ENCODE peak calls at places on chromosomes 12 and 14, in five cellular contexts. One of them, this sample, is unnamed.

GRCh38 chr12:54337854-54338650 is 13.1 kb downstream of the COPZ1 start:
- DNase-seq in IMR-90: peak; percentile 63
- DNase-seq in body of pancreas: peak; percentile 22
- DNase-seq in esophagus muscularis mucosa: no peak
- DNase-seq in A549: no peak
- DNase-seq in this sample: no peak

GRCh38 chr12:50103767-50104321 is at the start of gene GPD1:
- DNase-seq in IMR-90: peak; percentile 28
- DNase-seq in body of pancreas: peak; percentile 87
- DNase-seq in esophagus muscularis mucosa: no peak
- DNase-seq in A549: no peak
- DNase-seq in this sample: peak; percentile 61

GRCh38 chr12:24743891-24744793 is 204.8 kb downstream of the BCAT1 start:
- DNase-seq in IMR-90: no peak
- DNase-seq in body of pancreas: no peak
- DNase-seq in esophagus muscularis mucosa: no peak
- DNase-seq in A549: no peak
- DNase-seq in this sample: no peak

GRCh38 chr14:52241102-52241793 is 26.2 kb upstream of the PTGDR start:
- DNase-seq in IMR-90: peak; percentile 89
- DNase-seq in body of pancreas: no peak
- DNase-seq in esophagus muscularis mucosa: no peak
- DNase-seq in A549: no peak
- DNase-seq in this sample: no peak

GRCh38 chr12:125131958-125132357 is 66.7 kb downstream of the AACS start:
- DNase-seq in IMR-90: no peak
- DNase-seq in body of pancreas: no peak
- DNase-seq in esophagus muscularis mucosa: no peak
- DNase-seq in A549: no peak
- DNase-seq in this sample: no peak

GRCh38 chr12:99810718-99811593 is 163.4 kb downstream of the GARIN6 start:
- DNase-seq in IMR-90: peak; percentile 18
- DNase-seq in body of pancreas: peak; percentile 10
- DNase-seq in esophagus muscularis mucosa: no peak
- DNase-seq in A549: peak; percentile 57
- DNase-seq in this sample: no peak

GRCh38 chr14:81452766-81453165 is 52.6 kb upstream of the STON2 start:
- DNase-seq in IMR-90: no peak
- DNase-seq in body of pancreas: no peak
- DNase-seq in esophagus muscularis mucosa: no peak
- DNase-seq in A549: no peak
- DNase-seq in this sample: no peak

GRCh38 chr14:33799705-33800269 is 151.1 kb downstream of the EGLN3 start:
- DNase-seq in IMR-90: no peak
- DNase-seq in body of pancreas: no peak
- DNase-seq in esophagus muscularis mucosa: no peak
- DNase-seq in A549: no peak
- DNase-seq in this sample: peak; percentile 15

GRCh38 chr12:108955225-108955835 is 65.5 kb downstream of the SVOP start:
- DNase-seq in IMR-90: no peak
- DNase-seq in body of pancreas: no peak
- DNase-seq in esophagus muscularis mucosa: no peak
- DNase-seq in A549: peak; percentile 48
- DNase-seq in this sample: peak; percentile 84

GRCh38 chr14:101594511-101595148 is 33.3 kb downstream of the DIO3 start:
- DNase-seq in IMR-90: no peak
- DNase-seq in body of pancreas: no peak
- DNase-seq in esophagus muscularis mucosa: peak; percentile 19
- DNase-seq in A549: no peak
- DNase-seq in this sample: no peak

GRCh38 chr12:40522837-40523236 is 169.4 kb upstream of the CNTN1 start:
- DNase-seq in IMR-90: no peak
- DNase-seq in body of pancreas: no peak
- DNase-seq in esophagus muscularis mucosa: no peak
- DNase-seq in A549: no peak
- DNase-seq in this sample: no peak

GRCh38 chr14:23929822-23930294 is 23.7 kb upstream of the DHRS4 start:
- DNase-seq in IMR-90: peak; percentile 69
- DNase-seq in body of pancreas: peak; percentile 82
- DNase-seq in esophagus muscularis mucosa: peak; percentile 95
- DNase-seq in A549: peak; percentile 68
- DNase-seq in this sample: peak; percentile 78

GRCh38 chr14:68364823-68365222 is 428.0 kb downstream of the ZFP36L1 start:
- DNase-seq in IMR-90: no peak
- DNase-seq in body of pancreas: peak; percentile 32
- DNase-seq in esophagus muscularis mucosa: no peak
- DNase-seq in A549: no peak
- DNase-seq in this sample: no peak

GRCh38 chr14:41570415-41571155 is 36.1 kb upstream of the LRFN5 start:
- DNase-seq in IMR-90: no peak
- DNase-seq in body of pancreas: no peak
- DNase-seq in esophagus muscularis mucosa: no peak
- DNase-seq in A549: no peak
- DNase-seq in this sample: no peak

GRCh38 chr12:15978431-15978950 is 67.4 kb downstream of the DERA start:
- DNase-seq in IMR-90: peak; percentile 60
- DNase-seq in body of pancreas: no peak
- DNase-seq in esophagus muscularis mucosa: no peak
- DNase-seq in A549: no peak
- DNase-seq in this sample: no peak

GRCh38 chr12:77894548-77894947 is 63.9 kb downstream of the NAV3 start:
- DNase-seq in IMR-90: no peak
- DNase-seq in body of pancreas: no peak
- DNase-seq in esophagus muscularis mucosa: no peak
- DNase-seq in A549: no peak
- DNase-seq in this sample: no peak

GRCh38 chr12:12661086-12661485 is 34.9 kb downstream of the GPR19 start:
- DNase-seq in IMR-90: peak; percentile 76
- DNase-seq in body of pancreas: no peak
- DNase-seq in esophagus muscularis mucosa: no peak
- DNase-seq in A549: no peak
- DNase-seq in this sample: no peak

GRCh38 chr14:101963052-101963451 is 1.3 kb upstream of the DYNC1H1 start:
- DNase-seq in IMR-90: no peak
- DNase-seq in body of pancreas: no peak
- DNase-seq in esophagus muscularis mucosa: no peak
- DNase-seq in A549: no peak
- DNase-seq in this sample: no peak

GRCh38 chr12:112333030-112333429 is 49.2 kb downstream of the HECTD4 start:
- DNase-seq in IMR-90: no peak
- DNase-seq in body of pancreas: no peak
- DNase-seq in esophagus muscularis mucosa: no peak
- DNase-seq in A549: no peak
- DNase-seq in this sample: no peak

GRCh38 chr12:109723311-109723791 is 9.7 kb downstream of the FAM222A start:
- DNase-seq in IMR-90: no peak
- DNase-seq in body of pancreas: peak; percentile 78
- DNase-seq in esophagus muscularis mucosa: no peak
- DNase-seq in A549: no peak
- DNase-seq in this sample: peak; percentile 92

GRCh38 chr14:53993920-53994607 is 37.4 kb upstream of the BMP4 start:
- DNase-seq in IMR-90: no peak
- DNase-seq in body of pancreas: no peak
- DNase-seq in esophagus muscularis mucosa: no peak
- DNase-seq in A549: no peak
- DNase-seq in this sample: no peak

GRCh38 chr14:100594625-100594951 is 7.4 kb upstream of the BEGAIN start:
- DNase-seq in IMR-90: no peak
- DNase-seq in body of pancreas: no peak
- DNase-seq in esophagus muscularis mucosa: no peak
- DNase-seq in A549: no peak
- DNase-seq in this sample: no peak

GRCh38 chr12:101616027-101616494 is 21.3 kb downstream of the MYBPC1 start:
- DNase-seq in IMR-90: no peak
- DNase-seq in body of pancreas: peak; percentile 19
- DNase-seq in esophagus muscularis mucosa: no peak
- DNase-seq in A549: no peak
- DNase-seq in this sample: no peak

GRCh38 chr12:130804216-130804615 is 34.8 kb downstream of the STX2 start:
- DNase-seq in IMR-90: peak; percentile 26
- DNase-seq in body of pancreas: no peak
- DNase-seq in esophagus muscularis mucosa: no peak
- DNase-seq in A549: no peak
- DNase-seq in this sample: no peak

GRCh38 chr12:25332143-25332542 is 81.4 kb upstream of the KRAS start:
- DNase-seq in IMR-90: no peak
- DNase-seq in body of pancreas: peak; percentile 34
- DNase-seq in esophagus muscularis mucosa: no peak
- DNase-seq in A549: no peak
- DNase-seq in this sample: no peak

GRCh38 chr14:23864856-23865255 is 88.7 kb upstream of the DHRS4 start:
- DNase-seq in IMR-90: no peak
- DNase-seq in body of pancreas: no peak
- DNase-seq in esophagus muscularis mucosa: no peak
- DNase-seq in A549: no peak
- DNase-seq in this sample: no peak

GRCh38 chr14:31025335-31026075 is at the start of gene AP4S1:
- DNase-seq in IMR-90: no peak
- DNase-seq in body of pancreas: peak; percentile 31
- DNase-seq in esophagus muscularis mucosa: no peak
- DNase-seq in A549: peak; percentile 31
- DNase-seq in this sample: peak; percentile 34

GRCh38 chr14:75563931-75564330 is 14.5 kb upstream of the FLVCR2 start:
- DNase-seq in IMR-90: no peak
- DNase-seq in body of pancreas: no peak
- DNase-seq in esophagus muscularis mucosa: no peak
- DNase-seq in A549: no peak
- DNase-seq in this sample: no peak

GRCh38 chr12:26017484-26018211 is 59.2 kb downstream of the RASSF8 start:
- DNase-seq in IMR-90: peak; percentile 36
- DNase-seq in body of pancreas: no peak
- DNase-seq in esophagus muscularis mucosa: no peak
- DNase-seq in A549: peak; percentile 60
- DNase-seq in this sample: no peak

GRCh38 chr12:71786840-71787239 is 32.2 kb downstream of the RAB21 start:
- DNase-seq in IMR-90: no peak
- DNase-seq in body of pancreas: no peak
- DNase-seq in esophagus muscularis mucosa: no peak
- DNase-seq in A549: no peak
- DNase-seq in this sample: no peak

GRCh38 chr14:102164241-102164641 is 24.5 kb downstream of the WDR20 start:
- DNase-seq in IMR-90: peak; percentile 49
- DNase-seq in body of pancreas: peak; percentile 9
- DNase-seq in esophagus muscularis mucosa: no peak
- DNase-seq in A549: no peak
- DNase-seq in this sample: no peak

GRCh38 chr12:67482751-67483661 is 165.5 kb upstream of the DYRK2 start:
- DNase-seq in IMR-90: peak; percentile 56
- DNase-seq in body of pancreas: peak; percentile 77
- DNase-seq in esophagus muscularis mucosa: no peak
- DNase-seq in A549: no peak
- DNase-seq in this sample: peak; percentile 91
- H3K4me3 ChIP-seq in IMR-90: no peak overlapping the region
- H3K4me3 ChIP-seq in body of pancreas: no peak overlapping the region
- H3K4me3 ChIP-seq in esophagus muscularis mucosa: no peak overlapping the region
- H3K4me3 ChIP-seq in A549: no peak overlapping the region
- H3K4me3 ChIP-seq in this sample: no peak overlapping the region

GRCh38 chr14:32077081-32078029 is at the start of gene ARHGAP5:
- DNase-seq in IMR-90: peak; percentile 14
- DNase-seq in body of pancreas: no peak
- DNase-seq in esophagus muscularis mucosa: peak; percentile 95
- DNase-seq in A549: peak; percentile 39
- DNase-seq in this sample: peak; percentile 46
- TF ChIP-seq POLR2A in IMR-90: no peak
- TF ChIP-seq POLR2A in body of pancreas: peak; percentile 56
- TF ChIP-seq POLR2A in esophagus muscularis mucosa: no peak
- TF ChIP-seq POLR2A in A549: peak; percentile 39
- TF ChIP-seq POLR2A in this sample: no peak

DNA sequence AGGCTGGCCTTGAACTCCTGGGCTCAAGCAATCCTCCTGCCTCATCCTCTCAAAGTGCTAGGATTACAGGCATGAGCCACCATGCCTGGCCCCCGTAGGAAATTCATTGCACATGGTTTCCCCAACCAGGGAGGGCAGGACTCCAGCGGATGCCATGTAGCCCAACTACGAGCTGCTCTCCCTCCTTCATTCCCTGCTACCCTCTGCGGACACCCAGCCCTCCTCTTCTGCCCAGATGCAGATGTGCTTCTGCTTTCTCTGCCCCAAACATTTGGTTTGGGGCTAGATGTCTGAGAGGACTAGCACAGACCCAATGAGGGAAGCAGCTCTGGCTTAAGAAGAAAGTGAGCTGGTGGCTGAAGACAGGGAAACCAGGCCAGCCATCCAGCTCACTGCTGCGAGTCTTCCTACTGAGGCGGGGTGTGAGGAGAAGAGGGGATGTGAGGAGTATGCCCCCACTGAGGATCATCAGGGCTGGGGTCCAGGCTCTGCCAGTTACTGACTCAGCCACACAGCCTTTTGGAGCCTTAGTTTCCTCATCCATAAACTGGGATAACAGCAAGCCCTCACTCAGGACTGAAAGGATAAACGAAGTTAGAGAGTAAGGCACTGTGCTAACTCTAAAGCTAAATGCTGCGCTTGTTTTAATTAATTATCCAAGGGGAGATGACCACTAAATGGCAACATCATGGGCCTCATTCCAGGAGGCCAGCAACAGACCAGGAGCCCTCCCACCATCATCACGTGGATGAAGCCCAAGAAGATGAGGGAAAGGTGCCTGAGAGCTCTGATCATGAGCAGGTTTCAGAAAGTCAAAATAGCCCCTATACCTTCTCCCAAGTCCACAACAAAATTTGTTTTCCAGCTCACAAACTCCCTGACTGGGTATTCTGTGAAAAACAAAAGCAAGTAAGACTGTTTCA is 10.9 kb downstream of the CTDSP2 start:
- DNase-seq in IMR-90: no peak
- DNase-seq in body of pancreas: no peak
- DNase-seq in esophagus muscularis mucosa: no peak
- DNase-seq in A549: no peak
- DNase-seq in this sample: no peak
- H3K4me3 ChIP-seq in IMR-90: no peak overlapping the region
- H3K4me3 ChIP-seq in body of pancreas: no peak overlapping the region
- H3K4me3 ChIP-seq in esophagus muscularis mucosa: peak overlapping the region; percentile 32
- H3K4me3 ChIP-seq in A549: no peak overlapping the region
- H3K4me3 ChIP-seq in this sample: no peak overlapping the region

GRCh38 chr12:21580748-21581495 is 23.7 kb downstream of the GYS2 start:
- DNase-seq in IMR-90: no peak
- DNase-seq in body of pancreas: no peak
- DNase-seq in esophagus muscularis mucosa: no peak
- DNase-seq in A549: no peak
- DNase-seq in this sample: no peak
- TF ChIP-seq POLR2A in IMR-90: no peak
- TF ChIP-seq POLR2A in body of pancreas: no peak
- TF ChIP-seq POLR2A in esophagus muscularis mucosa: no peak
- TF ChIP-seq POLR2A in A549: no peak
- TF ChIP-seq POLR2A in this sample: no peak

GRCh38 chr12:57753938-57754337 is 965 bp upstream of the MARCHF9 start:
- DNase-seq in IMR-90: no peak
- DNase-seq in body of pancreas: no peak
- DNase-seq in esophagus muscularis mucosa: no peak
- DNase-seq in A549: no peak
- DNase-seq in this sample: no peak
- H3K4me3 ChIP-seq in IMR-90: no peak overlapping the region
- H3K4me3 ChIP-seq in body of pancreas: no peak overlapping the region
- H3K4me3 ChIP-seq in esophagus muscularis mucosa: peak overlapping the region; percentile 74
- H3K4me3 ChIP-seq in A549: no peak overlapping the region
- H3K4me3 ChIP-seq in this sample: peak overlapping the region; percentile 87

This sample was measured in heart left ventricle.